ENCODE peak calls at places on chromosome 16, in seven cellular contexts. U, K, Q, T, N, L and A are unnamed samples.

GRCh38 chr16:60217787-60218186 is 1483.7 kb upstream of the GOT2 start:
- DNase-seq in K (no peak), Q (peak), U (no peak), L (no peak), T (no peak), N (no peak), A (no peak)

GRCh38 chr16:58197314-58198012 is 443 bp downstream of the CSNK2A2 start:
- DNase-seq in T (peak), U (no peak), L (no peak), K (peak), N (peak), Q (no peak), A (peak)

GRCh38 chr16:19184823-19185509 is 16.9 kb downstream of the SYT17 start:
- DNase-seq in T (peak), Q (peak), N (no peak), K (no peak), L (no peak), U (no peak), A (no peak)

GRCh38 chr16:84660973-84661372 is 12.7 kb downstream of the KLHL36 start:
- DNase-seq in U (no peak), N (no peak), L (no peak), K (no peak), Q (no peak), T (no peak), A (no peak)

GRCh38 chr16:22207715-22208360 is 1.8 kb downstream of the EEF2K start:
- DNase-seq in K (no peak), Q (no peak), T (no peak), N (no peak), L (no peak), U (no peak), A (no peak)

GRCh38 chr16:75279277-75279676 is 27.9 kb upstream of the BCAR1 start:
- DNase-seq in U (peak), L (no peak), T (no peak), N (no peak), Q (no peak), K (no peak), A (no peak)

GRCh38 chr16:11276880-11277593 is 757 bp upstream of the PRM2 start:
- DNase-seq in K (no peak), N (no peak), L (peak), T (no peak), U (no peak), Q (no peak), A (no peak)

GRCh38 chr16:8660841-8661301 is 13.5 kb upstream of the ABAT start:
- DNase-seq in K (peak), U (peak), Q (peak), L (peak), T (peak), N (peak), A (peak)

GRCh38 chr16:117381-118365 is 20.8 kb downstream of the NPRL3 start:
- DNase-seq in K (peak), Q (peak), U (peak), L (peak), N (peak), T (peak), A (peak)

GRCh38 chr16:66357523-66357928 is 9.0 kb upstream of the CDH5 start:
- DNase-seq in K (no peak), U (peak), Q (peak), N (peak), T (peak), L (peak), A (peak)

GRCh38 chr16:30142672-30143346 is 19.8 kb upstream of the MAPK3 start:
- DNase-seq in L (peak), K (no peak), N (no peak), Q (peak), U (no peak), T (peak), A (no peak)

GRCh38 chr16:23194497-23195221 is 12.1 kb downstream of the SCNN1G start:
- DNase-seq in Q (no peak), L (no peak), N (no peak), U (no peak), K (no peak), T (no peak), A (no peak)

GRCh38 chr16:54283735-54284318 is 2.8 kb downstream of the IRX3 start:
- DNase-seq in U (no peak), L (no peak), T (no peak), K (peak), Q (no peak), N (no peak), A (no peak)

GRCh38 chr16:14600164-14600563 is 29.9 kb downstream of the PARN start:
- DNase-seq in N (peak), T (peak), Q (no peak), K (no peak), U (peak), L (no peak), A (no peak)

GRCh38 chr16:24077989-24078388 is 178.1 kb upstream of the CACNG3 start:
- DNase-seq in K (no peak), U (no peak), N (no peak), T (no peak), L (no peak), Q (peak), A (no peak)

GRCh38 chr16:81522141-81522701 is 77.6 kb downstream of the CMIP start:
- DNase-seq in N (no peak), U (no peak), L (no peak), K (peak), T (peak), Q (peak), A (no peak)

GRCh38 chr16:76277099-76278030 is at the start of gene CNTNAP4:
- DNase-seq in N (no peak), Q (peak), U (no peak), T (peak), L (no peak), K (peak), A (no peak)

GRCh38 chr16:27748868-27749546 is 199.1 kb downstream of the KATNIP start:
- DNase-seq in T (peak), K (no peak), Q (peak), L (peak), N (peak), U (peak), A (no peak)

GRCh38 chr16:19210175-19210924 is 42.3 kb downstream of the SYT17 start:
- DNase-seq in T (no peak), L (peak), N (peak), Q (no peak), K (no peak), U (peak), A (no peak)

GRCh38 chr16:29871822-29872546 is 9.0 kb upstream of the CDIPT start:
- DNase-seq in Q (no peak), K (no peak), L (no peak), N (no peak), U (no peak), T (no peak), A (no peak)

GRCh38 chr16:4330277-4330882 is 14.5 kb downstream of the GLIS2 start:
- DNase-seq in L (peak), U (peak), N (peak), T (peak), K (peak), Q (peak), A (no peak)

GRCh38 chr16:83771306-83771942 is 36.4 kb upstream of the HSBP1 start:
- DNase-seq in L (no peak), K (no peak), N (no peak), U (no peak), T (no peak), Q (no peak), A (no peak)

GRCh38 chr16:29007865-29008593 is 23.2 kb downstream of the LAT start:
- DNase-seq in T (no peak), L (no peak), Q (no peak), U (peak), N (no peak), K (no peak), A (no peak)

DNA sequence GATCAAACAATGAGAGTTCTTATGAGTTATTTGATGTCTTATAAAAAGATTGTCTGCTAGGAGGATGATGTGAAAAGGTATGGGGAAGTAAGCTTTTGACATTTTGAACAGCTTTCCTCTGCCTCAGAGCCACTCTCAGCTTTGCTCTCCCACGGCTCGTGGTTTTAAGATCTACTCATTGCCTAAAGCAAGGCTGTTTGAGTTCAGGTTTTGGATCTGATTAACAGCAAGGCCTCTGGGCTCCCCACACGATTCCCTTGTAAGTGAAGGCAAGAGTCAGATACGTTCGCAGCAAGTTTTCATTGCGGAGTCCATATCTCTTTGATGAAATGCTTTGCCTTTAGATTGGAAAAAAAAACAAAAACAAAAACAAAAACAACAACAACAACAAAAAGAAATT is 515.0 kb upstream of the SALL1 start:
- DNase-seq in T (no peak), U (no peak), N (no peak), Q (no peak), L (no peak), K (no peak), A (no peak)
- H3K18ac ChIP-seq in T (no peak), U (no peak), N (no peak), Q (no peak), L (no peak), K (no peak), A (no peak)

DNA sequence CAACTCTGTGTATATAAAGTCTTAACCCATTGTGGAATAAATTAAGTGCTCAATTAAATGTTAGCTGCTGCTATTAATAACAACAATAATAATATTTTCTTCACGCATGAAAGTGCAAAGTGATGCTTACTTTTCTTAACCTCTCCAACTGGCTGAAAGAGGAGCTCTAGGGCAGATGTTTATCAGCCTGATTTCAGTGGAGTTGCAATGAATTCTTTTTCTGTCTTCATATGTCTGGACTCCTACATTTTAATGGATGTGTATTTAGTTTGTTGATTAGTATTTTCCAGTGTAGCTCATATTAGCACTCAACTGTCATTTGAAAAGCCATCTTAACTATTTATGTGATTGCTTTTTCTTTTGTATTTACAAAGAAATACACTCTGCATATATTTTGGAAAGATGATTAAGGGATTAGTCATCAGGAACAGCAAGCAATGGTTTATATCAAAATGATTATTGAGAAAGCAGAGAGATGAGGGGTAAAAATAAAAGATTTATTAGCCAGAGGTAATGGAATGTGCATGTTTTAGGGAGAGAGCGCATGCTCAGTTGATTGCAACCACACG is 71.0 kb downstream of the WWOX start:
- DNase-seq in Q (no peak), K (no peak), U (no peak), N (peak), L (no peak), T (no peak), A (no peak)
- H3K18ac ChIP-seq in Q (no peak), K (no peak), U (no peak), N (no peak), L (no peak), T (no peak), A (no peak)

DNA sequence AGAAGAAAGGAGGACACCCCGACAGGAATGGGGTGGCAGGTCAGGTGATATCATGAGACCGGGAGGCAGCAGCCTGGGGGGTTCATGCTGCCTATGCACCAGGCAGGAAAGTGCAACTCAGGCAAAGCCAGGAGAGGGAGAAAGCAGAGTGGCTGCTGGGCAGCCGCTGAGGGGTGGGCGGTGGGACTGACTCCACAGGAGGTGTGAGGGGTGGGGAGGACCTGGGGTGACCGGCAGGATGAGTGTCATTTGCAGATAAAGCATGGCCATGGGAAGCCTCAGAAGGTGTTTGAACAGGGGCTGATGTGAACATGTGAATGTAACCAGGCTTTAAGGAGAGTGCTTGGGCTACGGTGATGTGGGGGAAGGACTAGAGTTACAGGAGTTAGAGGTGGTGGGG is 147.9 kb downstream of the IRF8 start:
- DNase-seq in N (no peak), T (no peak), K (no peak), Q (no peak), L (no peak), U (no peak), A (no peak)
- H3K18ac ChIP-seq in N (no peak), T (no peak), K (peak), Q (no peak), L (no peak), U (no peak), A (peak)

GRCh38 chr16:87926246-87927194 is 9.8 kb downstream of the CA5A start:
- DNase-seq in K (no peak), U (no peak), T (no peak), L (no peak), N (no peak), Q (no peak), A (no peak)
- H3K18ac ChIP-seq in K (no peak), U (no peak), T (no peak), L (no peak), N (no peak), Q (no peak), A (peak)

GRCh38 chr16:56107944-56108583 is 83.2 kb upstream of the GNAO1 start:
- DNase-seq in U (no peak), K (no peak), Q (no peak), N (no peak), L (no peak), T (no peak), A (no peak)
- H3K18ac ChIP-seq in U (no peak), K (no peak), Q (no peak), N (no peak), L (no peak), T (no peak), A (no peak)

GRCh38 chr16:1348441-1348840 is 3.2 kb downstream of the TSR3 start:
- DNase-seq in Q (no peak), T (no peak), U (no peak), L (no peak), N (no peak), K (no peak), A (no peak)
- H3K18ac ChIP-seq in Q (no peak), T (no peak), U (no peak), L (no peak), N (no peak), K (no peak), A (no peak)

DNA sequence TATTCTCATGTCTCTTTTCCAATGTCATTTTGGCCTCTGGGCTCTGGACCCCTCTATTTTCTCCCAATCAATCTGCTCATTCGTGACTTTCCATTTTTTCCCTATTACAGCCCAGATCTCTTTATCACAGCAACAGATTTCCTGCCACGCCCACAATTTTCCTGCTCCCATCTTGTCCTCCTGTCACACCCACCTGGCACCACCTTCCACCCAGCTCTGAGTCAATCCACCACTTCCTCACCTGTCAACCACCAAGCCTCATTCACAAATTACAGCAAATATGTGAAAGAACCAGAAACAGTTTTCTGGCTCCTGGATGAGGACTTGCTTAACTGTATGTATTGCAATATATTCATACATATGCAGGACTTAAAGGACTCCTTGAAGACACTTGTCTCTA is 311.3 kb downstream of the GRIN2A start:
- DNase-seq in Q (no peak), L (no peak), U (no peak), T (no peak), K (no peak), N (no peak), A (no peak)
- H3K18ac ChIP-seq in Q (no peak), L (no peak), U (no peak), T (no peak), K (no peak), N (no peak), A (no peak)

GRCh38 chr16:52545544-52546262 is 1.2 kb downstream of the TOX3 start:
- DNase-seq in L (no peak), K (peak), N (no peak), U (no peak), T (peak), Q (no peak), A (no peak)

GRCh38 chr16:52547001-52547833 is at the start of gene TOX3:
- DNase-seq in L (no peak), T (peak), Q (peak), K (peak), U (no peak), N (no peak), A (no peak)

GRCh38 chr16:52545157-52545543 is 1.8 kb downstream of the TOX3 start:
- DNase-seq in Q (no peak), N (no peak), K (no peak), T (no peak), U (no peak), L (no peak), A (no peak)

GRCh38 chr16:52547834-52548215 is 882 bp upstream of the TOX3 start:
- DNase-seq in K (no peak), Q (no peak), U (no peak), N (no peak), T (no peak), L (no peak), A (no peak)

GRCh38 chr16:52546291-52546941 is 527 bp downstream of the TOX3 start:
- DNase-seq in Q (peak), L (no peak), T (peak), K (peak), U (no peak), N (no peak), A (no peak)
- H3K18ac ChIP-seq in Q (peak), L (no peak), T (peak), K (peak), U (no peak), N (no peak), A (peak)

DNA sequence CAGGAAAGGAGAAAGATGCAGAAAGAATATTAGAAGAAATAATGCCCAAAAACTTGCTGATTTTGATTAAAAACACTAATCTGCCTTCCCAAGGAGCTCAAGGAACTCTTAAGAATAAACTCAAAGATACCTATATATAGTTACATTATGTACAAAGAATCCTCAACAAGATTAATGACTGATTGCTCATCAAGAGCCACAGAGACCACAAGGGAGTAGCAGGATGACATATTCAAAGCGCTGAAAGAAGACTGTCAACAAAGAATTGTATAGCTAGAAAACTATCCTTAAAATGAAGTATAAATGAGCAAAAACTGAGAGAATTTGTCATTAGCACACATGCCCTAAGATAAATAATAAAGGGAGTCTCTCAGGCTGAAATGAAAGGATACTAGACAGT is 6.2 kb downstream of the LPCAT2 start:
- DNase-seq in U (peak), N (peak), K (no peak), L (no peak), T (no peak), Q (no peak), A (no peak)
- H3K18ac ChIP-seq in U (no peak), N (no peak), K (no peak), L (no peak), T (no peak), Q (no peak), A (no peak)

GRCh38 chr16:21167360-21167759 is 8.9 kb downstream of the LDAF1 start:
- DNase-seq in K (no peak), T (no peak), N (peak), Q (no peak), U (peak), L (peak), A (no peak)
- H3K18ac ChIP-seq in K (no peak), T (no peak), N (no peak), Q (no peak), U (peak), L (no peak), A (no peak)